ENCODE peak calls at places on chromosomes 2 and 18, in seven cellular contexts. V, K, Z, D, Y, T and C are unnamed samples.

GRCh38 chr18:76619342-76620315 is 124.6 kb upstream of the ZNF516 start:
- DNase-seq in K (no peak), T (peak; percentile 98), D (no peak), Y (peak; percentile 59), V (peak; percentile 73), Z (peak; percentile 68), C (peak; percentile 66)

GRCh38 chr2:9337901-9338300 is 85.4 kb downstream of the ITGB1BP1 start:
- DNase-seq in T (no peak), V (no peak), Y (no peak), K (no peak), D (no peak), Z (no peak), C (no peak)

GRCh38 chr2:96353032-96353561 is 17.5 kb downstream of the NCAPH start:
- DNase-seq in D (no peak), Z (peak; percentile 62), T (no peak), K (no peak), Y (no peak), V (peak; percentile 82), C (peak; percentile 73)

GRCh38 chr2:64524604-64525322 is 635 bp downstream of the AFTPH start:
- DNase-seq in Z (peak; percentile 61), T (peak; percentile 27), V (no peak), K (peak; percentile 43), D (no peak), Y (no peak), C (peak; percentile 40)

GRCh38 chr2:20994130-20994529 is 49.7 kb downstream of the APOB start:
- DNase-seq in K (no peak), D (no peak), T (peak; percentile 4), Y (no peak), V (no peak), Z (peak; percentile 37), C (no peak)

GRCh38 chr18:32383040-32383819 is 87.5 kb downstream of the GAREM1 start:
- DNase-seq in T (peak; percentile 99), V (no peak), Z (peak; percentile 84), Y (no peak), D (no peak), K (no peak), C (no peak)

GRCh38 chr18:45626330-45627203 is 11.3 kb downstream of the SLC14A2 start:
- DNase-seq in D (no peak), K (no peak), T (peak; percentile 71), Y (no peak), V (peak; percentile 69), Z (peak; percentile 21), C (no peak)

GRCh38 chr2:105144941-105145300 is 96.6 kb upstream of the GPR45 start:
- DNase-seq in Z (no peak), T (no peak), V (no peak), D (no peak), K (no peak), Y (no peak), C (no peak)

DNA sequence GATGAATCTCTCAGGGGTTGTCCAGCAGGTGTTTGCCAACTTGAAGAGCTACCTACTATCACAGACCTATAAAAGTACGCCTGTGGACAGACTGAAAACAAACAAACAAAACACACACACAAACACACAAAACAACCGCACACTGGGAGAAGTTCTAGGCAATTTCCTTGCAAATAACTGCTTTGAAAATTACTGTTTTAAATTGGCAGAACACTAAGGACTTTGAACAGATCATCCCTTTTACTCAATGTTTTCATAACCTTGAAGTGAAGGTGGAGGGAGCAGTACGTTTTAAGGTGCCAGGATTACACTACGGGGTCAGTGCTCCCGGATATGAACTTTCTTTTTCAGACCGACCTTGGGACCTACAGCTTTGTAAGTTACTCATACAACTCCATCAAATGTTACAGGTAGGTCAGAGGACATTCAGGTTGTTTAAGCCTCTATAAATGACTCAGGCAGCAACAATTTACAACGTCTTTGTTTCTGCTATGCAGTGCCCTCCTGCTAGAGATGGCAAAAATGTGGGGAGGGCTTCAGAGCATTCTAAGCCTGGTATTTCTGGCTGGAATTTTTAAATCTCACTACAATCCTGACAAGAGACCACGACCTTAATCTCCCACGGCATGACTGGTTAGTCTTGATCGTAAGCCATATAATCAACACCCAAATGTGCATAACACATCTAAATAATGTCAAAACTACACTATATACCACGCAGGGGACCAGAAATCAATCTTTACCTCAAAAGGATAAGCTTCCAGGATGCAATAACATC is 1.4 kb upstream of the SLC20A1 start:
- DNase-seq in Y (no peak), K (no peak), V (no peak), D (no peak), Z (peak; percentile 30), T (peak; percentile 70), C (no peak)
- H3K4me1 ChIP-seq in Y (peaks cover 62% of the 10 kb centered on the region), K (peaks cover 39% of the 10 kb centered on the region), V (peaks cover 20% of the 10 kb centered on the region), D (peaks cover 40% of the 10 kb centered on the region), Z (peaks cover 56% of the 10 kb centered on the region), T (peaks cover 60% of the 10 kb centered on the region), C (peaks cover 38% of the 10 kb centered on the region)

DNA sequence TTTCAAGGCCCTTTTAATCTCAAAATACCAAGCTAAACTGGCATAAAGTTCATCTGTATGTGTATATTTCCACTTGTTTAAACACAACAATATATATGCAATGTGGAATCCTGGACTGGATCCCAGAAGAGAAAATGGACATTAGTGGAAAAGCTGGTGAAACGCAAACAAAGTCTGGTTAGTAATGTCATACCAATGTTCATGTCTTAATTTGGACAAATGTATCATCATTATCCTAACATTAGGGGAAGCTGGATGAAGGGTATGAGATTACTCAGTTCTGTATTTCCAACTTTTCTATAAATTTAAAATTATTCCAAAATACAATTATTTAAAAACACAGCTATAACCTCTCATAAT is 3.8 kb downstream of the SP3 start:
- DNase-seq in D (no peak), K (no peak), T (no peak), Z (no peak), Y (no peak), V (no peak), C (no peak)
- H3K4me1 ChIP-seq in D (peaks cover 66% of the 10 kb centered on the region), K (peaks cover 54% of the 10 kb centered on the region), T (peaks cover 8% of the 10 kb centered on the region), Z (peaks cover 43% of the 10 kb centered on the region), Y (peaks cover 56% of the 10 kb centered on the region), V (peaks cover 29% of the 10 kb centered on the region), C (peaks cover 63% of the 10 kb centered on the region)

GRCh38 chr2:45813003-45813601 is 161.6 kb downstream of the PRKCE start:
- DNase-seq in T (no peak), Y (no peak), D (no peak), Z (peak; percentile 22), K (no peak), V (no peak), C (peak; percentile 32)

GRCh38 chr2:45812039-45812500 is 160.6 kb downstream of the PRKCE start:
- DNase-seq in V (no peak), D (no peak), Y (no peak), Z (peak; percentile 14), K (no peak), T (peak; percentile 76), C (no peak)

GRCh38 chr2:45814951-45815621 is 163.6 kb downstream of the PRKCE start:
- DNase-seq in Z (no peak), K (no peak), T (no peak), D (no peak), Y (no peak), V (no peak), C (no peak)

GRCh38 chr2:45816273-45816672 is 164.8 kb downstream of the PRKCE start:
- DNase-seq in V (no peak), K (no peak), Z (peak; percentile 81), Y (no peak), D (no peak), T (no peak), C (no peak)

DNA sequence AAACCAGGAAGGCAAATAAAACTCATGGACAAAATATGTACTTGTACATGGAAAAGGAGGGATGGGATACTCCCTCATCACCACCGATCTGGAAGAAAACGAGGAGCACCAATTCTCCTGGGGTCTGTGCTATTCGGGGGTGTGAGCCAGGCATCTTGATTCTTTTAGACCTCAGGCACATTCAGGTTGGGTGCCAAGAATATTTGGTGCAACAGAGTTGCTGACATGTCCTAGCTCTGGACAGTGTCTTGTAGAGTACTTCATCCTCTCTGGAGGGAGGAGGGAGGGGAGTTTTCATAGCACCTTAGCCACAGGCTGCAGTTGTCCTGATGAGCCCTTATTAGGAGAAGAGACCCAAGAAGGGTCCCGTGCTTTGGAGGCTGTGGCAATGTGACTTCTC is 163.1 kb downstream of the PRKCE start:
- DNase-seq in D (no peak), T (no peak), K (no peak), Y (no peak), Z (no peak), V (no peak), C (no peak)
- H3K4me1 ChIP-seq in D (no peaks in the 10 kb centered on the region), T (peaks cover 9% of the 10 kb centered on the region), K (no peaks in the 10 kb centered on the region), Y (peaks cover 58% of the 10 kb centered on the region), Z (peaks cover 49% of the 10 kb centered on the region), V (peaks cover 7% of the 10 kb centered on the region), C (peaks cover 34% of the 10 kb centered on the region)

GRCh38 chr2:223185638-223186037 is 133.6 kb downstream of the KCNE4 start:
- DNase-seq in D (no peak), K (no peak), Y (no peak), V (no peak), T (peak; percentile 22), Z (no peak), C (no peak)
- H3K4me1 ChIP-seq in D (no peaks in the 10 kb centered on the region), K (no peaks in the 10 kb centered on the region), Y (no peaks in the 10 kb centered on the region), V (no peaks in the 10 kb centered on the region), T (peaks cover 14% of the 10 kb centered on the region), Z (no peaks in the 10 kb centered on the region), C (no peaks in the 10 kb centered on the region)

GRCh38 chr2:85706604-85707296 is 12.6 kb downstream of the GNLY start:
- DNase-seq in Z (no peak), D (no peak), K (no peak), V (peak; percentile 82), T (no peak), Y (no peak), C (peak; percentile 46)
- H3K4me1 ChIP-seq in Z (peaks cover 58% of the 10 kb centered on the region), D (no peaks in the 10 kb centered on the region), K (peaks cover 9% of the 10 kb centered on the region), V (peaks cover 15% of the 10 kb centered on the region), T (peaks cover 34% of the 10 kb centered on the region), Y (peaks cover 74% of the 10 kb centered on the region), C (peaks cover 68% of the 10 kb centered on the region)

GRCh38 chr2:238946586-238947242 is 98.8 kb downstream of the TWIST2 start:
- DNase-seq in Z (no peak), K (no peak), V (peak; percentile 46), T (no peak), Y (no peak), D (no peak), C (no peak)

GRCh38 chr2:238945433-238946150 is 97.7 kb downstream of the TWIST2 start:
- DNase-seq in Y (peak; percentile 32), D (no peak), Z (peak; percentile 72), T (no peak), K (no peak), V (peak; percentile 76), C (peak; percentile 75)

GRCh38 chr2:238947920-238948710 is 100.2 kb downstream of the TWIST2 start:
- DNase-seq in T (peak; percentile 98), Z (peak; percentile 43), D (no peak), K (no peak), Y (peak; percentile 37), V (peak; percentile 63), C (peak; percentile 54)

GRCh38 chr2:238948765-238949641 is 101.1 kb downstream of the TWIST2 start:
- DNase-seq in V (peak; percentile 45), Y (no peak), T (no peak), K (no peak), D (no peak), Z (no peak), C (no peak)

GRCh38 chr2:238947243-238947760 is 99.4 kb downstream of the TWIST2 start:
- DNase-seq in K (no peak), D (no peak), Z (no peak), V (no peak), T (no peak), Y (no peak), C (no peak)
- H3K4me1 ChIP-seq in K (no peaks in the 10 kb centered on the region), D (peaks cover 4% of the 10 kb centered on the region), Z (peaks cover 25% of the 10 kb centered on the region), V (no peaks in the 10 kb centered on the region), T (peaks cover 55% of the 10 kb centered on the region), Y (peaks cover 17% of the 10 kb centered on the region), C (no peaks in the 10 kb centered on the region)